ENCODE peak calls at places on chromosomes 12 and 14, in eight cellular contexts. One of them, this sample, is unnamed.

GRCh38 chr14:99029916-99030305 is 242.1 kb downstream of the BCL11B start:
- DNase-seq in cardiac fibroblast: no peak
- DNase-seq in GM23248: no peak
- DNase-seq in dorsolateral prefrontal cortex: no peak
- DNase-seq in Panc1: no peak
- DNase-seq in right cardiac atrium: no peak
- DNase-seq in choroid plexus epithelial cell: no peak
- DNase-seq in mucosa of descending colon: no peak
- DNase-seq in this sample: no peak

GRCh38 chr12:20557076-20557475 is 138.1 kb upstream of the SLCO1C1 start:
- DNase-seq in mucosa of descending colon: no peak
- DNase-seq in Panc1: no peak
- DNase-seq in dorsolateral prefrontal cortex: no peak
- DNase-seq in cardiac fibroblast: no peak
- DNase-seq in right cardiac atrium: no peak
- DNase-seq in GM23248: no peak
- DNase-seq in choroid plexus epithelial cell: no peak
- DNase-seq in this sample: no peak

GRCh38 chr14:36281309-36281708 is 39.1 kb downstream of the MBIP start:
- DNase-seq in cardiac fibroblast: peak; percentile 11
- DNase-seq in Panc1: no peak
- DNase-seq in right cardiac atrium: no peak
- DNase-seq in GM23248: no peak
- DNase-seq in choroid plexus epithelial cell: peak; percentile 22
- DNase-seq in mucosa of descending colon: no peak
- DNase-seq in dorsolateral prefrontal cortex: no peak
- DNase-seq in this sample: no peak

GRCh38 chr12:103778781-103779180 is 62.3 kb downstream of the NT5DC3 start:
- DNase-seq in GM23248: no peak
- DNase-seq in cardiac fibroblast: no peak
- DNase-seq in right cardiac atrium: no peak
- DNase-seq in Panc1: no peak
- DNase-seq in dorsolateral prefrontal cortex: no peak
- DNase-seq in choroid plexus epithelial cell: no peak
- DNase-seq in mucosa of descending colon: no peak
- DNase-seq in this sample: no peak

GRCh38 chr12:128269108-128269713 is 2.2 kb downstream of the TMEM132C start:
- DNase-seq in mucosa of descending colon: no peak
- DNase-seq in GM23248: no peak
- DNase-seq in dorsolateral prefrontal cortex: no peak
- DNase-seq in right cardiac atrium: no peak
- DNase-seq in Panc1: no peak
- DNase-seq in cardiac fibroblast: no peak
- DNase-seq in choroid plexus epithelial cell: no peak
- DNase-seq in this sample: no peak

GRCh38 chr12:95624544-95624943 is 73.3 kb upstream of the USP44 start:
- DNase-seq in Panc1: no peak
- DNase-seq in cardiac fibroblast: peak; percentile 31
- DNase-seq in GM23248: no peak
- DNase-seq in dorsolateral prefrontal cortex: no peak
- DNase-seq in mucosa of descending colon: no peak
- DNase-seq in right cardiac atrium: no peak
- DNase-seq in choroid plexus epithelial cell: peak; percentile 41
- DNase-seq in this sample: peak; percentile 92

GRCh38 chr14:52314521-52315354 is 626 bp downstream of the PTGER2 start:
- DNase-seq in right cardiac atrium: peak; percentile 26
- DNase-seq in choroid plexus epithelial cell: peak; percentile 40
- DNase-seq in cardiac fibroblast: no peak
- DNase-seq in Panc1: no peak
- DNase-seq in mucosa of descending colon: peak; percentile 35
- DNase-seq in GM23248: peak; percentile 67
- DNase-seq in dorsolateral prefrontal cortex: no peak
- DNase-seq in this sample: no peak

GRCh38 chr14:32809255-32809654 is 129.4 kb upstream of the NPAS3 start:
- DNase-seq in mucosa of descending colon: no peak
- DNase-seq in right cardiac atrium: no peak
- DNase-seq in cardiac fibroblast: no peak
- DNase-seq in GM23248: no peak
- DNase-seq in dorsolateral prefrontal cortex: no peak
- DNase-seq in choroid plexus epithelial cell: no peak
- DNase-seq in Panc1: no peak
- DNase-seq in this sample: no peak

GRCh38 chr12:100437038-100437841 is 36.4 kb upstream of the NR1H4 start:
- DNase-seq in dorsolateral prefrontal cortex: no peak
- DNase-seq in cardiac fibroblast: no peak
- DNase-seq in GM23248: no peak
- DNase-seq in choroid plexus epithelial cell: peak; percentile 19
- DNase-seq in right cardiac atrium: no peak
- DNase-seq in Panc1: no peak
- DNase-seq in mucosa of descending colon: peak; percentile 9
- DNase-seq in this sample: no peak

GRCh38 chr14:60656755-60657608 is 7.7 kb upstream of the SIX1 start:
- DNase-seq in cardiac fibroblast: peak; percentile 76
- DNase-seq in right cardiac atrium: peak; percentile 50
- DNase-seq in mucosa of descending colon: peak; percentile 47
- DNase-seq in Panc1: no peak
- DNase-seq in GM23248: peak; percentile 83
- DNase-seq in dorsolateral prefrontal cortex: no peak
- DNase-seq in choroid plexus epithelial cell: peak; percentile 82
- DNase-seq in this sample: no peak

GRCh38 chr14:60657609-60657983 is 8.3 kb upstream of the SIX1 start:
- DNase-seq in cardiac fibroblast: no peak
- DNase-seq in dorsolateral prefrontal cortex: no peak
- DNase-seq in choroid plexus epithelial cell: peak; percentile 35
- DNase-seq in GM23248: no peak
- DNase-seq in right cardiac atrium: peak; percentile 13
- DNase-seq in Panc1: no peak
- DNase-seq in mucosa of descending colon: no peak
- DNase-seq in this sample: no peak

GRCh38 chr14:60655898-60656754 is 6.8 kb upstream of the SIX1 start:
- DNase-seq in mucosa of descending colon: no peak
- DNase-seq in dorsolateral prefrontal cortex: no peak
- DNase-seq in choroid plexus epithelial cell: no peak
- DNase-seq in GM23248: no peak
- DNase-seq in Panc1: no peak
- DNase-seq in cardiac fibroblast: no peak
- DNase-seq in right cardiac atrium: no peak
- DNase-seq in this sample: no peak

GRCh38 chr14:60658909-60659585 is 9.8 kb upstream of the SIX1 start:
- DNase-seq in cardiac fibroblast: no peak
- DNase-seq in choroid plexus epithelial cell: peak; percentile 66
- DNase-seq in mucosa of descending colon: no peak
- DNase-seq in right cardiac atrium: no peak
- DNase-seq in GM23248: no peak
- DNase-seq in Panc1: no peak
- DNase-seq in dorsolateral prefrontal cortex: no peak
- DNase-seq in this sample: no peak

GRCh38 chr14:60658116-60658515 is 8.8 kb upstream of the SIX1 start:
- DNase-seq in cardiac fibroblast: no peak
- DNase-seq in GM23248: no peak
- DNase-seq in dorsolateral prefrontal cortex: no peak
- DNase-seq in choroid plexus epithelial cell: no peak
- DNase-seq in mucosa of descending colon: no peak
- DNase-seq in Panc1: no peak
- DNase-seq in right cardiac atrium: no peak
- DNase-seq in this sample: no peak
- H3K4me3 ChIP-seq in cardiac fibroblast: peak overlapping the region; percentile 72
- H3K4me3 ChIP-seq in GM23248: peak overlapping the region; percentile 87
- H3K4me3 ChIP-seq in dorsolateral prefrontal cortex: peak overlapping the region; percentile 56
- H3K4me3 ChIP-seq in choroid plexus epithelial cell: peak overlapping the region; percentile 81
- H3K4me3 ChIP-seq in mucosa of descending colon: no peak overlapping the region
- H3K4me3 ChIP-seq in Panc1: peak overlapping the region; percentile 68
- H3K4me3 ChIP-seq in right cardiac atrium: peak overlapping the region; percentile 44
- H3K4me3 ChIP-seq in this sample: peak overlapping the region; percentile 53

GRCh38 chr12:43282106-43282505 is 269.9 kb downstream of the ADAMTS20 start:
- DNase-seq in dorsolateral prefrontal cortex: no peak
- DNase-seq in right cardiac atrium: no peak
- DNase-seq in mucosa of descending colon: no peak
- DNase-seq in cardiac fibroblast: peak; percentile 74
- DNase-seq in Panc1: no peak
- DNase-seq in choroid plexus epithelial cell: peak; percentile 80
- DNase-seq in GM23248: peak; percentile 63
- DNase-seq in this sample: peak; percentile 31
- H3K4me3 ChIP-seq in dorsolateral prefrontal cortex: no peak overlapping the region
- H3K4me3 ChIP-seq in right cardiac atrium: no peak overlapping the region
- H3K4me3 ChIP-seq in mucosa of descending colon: no peak overlapping the region
- H3K4me3 ChIP-seq in cardiac fibroblast: no peak overlapping the region
- H3K4me3 ChIP-seq in Panc1: no peak overlapping the region
- H3K4me3 ChIP-seq in choroid plexus epithelial cell: no peak overlapping the region
- H3K4me3 ChIP-seq in GM23248: no peak overlapping the region
- H3K4me3 ChIP-seq in this sample: no peak overlapping the region

GRCh38 chr12:2075558-2076195 is 22.9 kb downstream of the CACNA1C start:
- DNase-seq in dorsolateral prefrontal cortex: no peak
- DNase-seq in choroid plexus epithelial cell: no peak
- DNase-seq in GM23248: no peak
- DNase-seq in cardiac fibroblast: no peak
- DNase-seq in mucosa of descending colon: no peak
- DNase-seq in right cardiac atrium: peak; percentile 50
- DNase-seq in Panc1: no peak
- DNase-seq in this sample: no peak

GRCh38 chr12:2076728-2077127 is 23.9 kb downstream of the CACNA1C start:
- DNase-seq in cardiac fibroblast: no peak
- DNase-seq in right cardiac atrium: no peak
- DNase-seq in Panc1: no peak
- DNase-seq in choroid plexus epithelial cell: no peak
- DNase-seq in dorsolateral prefrontal cortex: no peak
- DNase-seq in mucosa of descending colon: no peak
- DNase-seq in GM23248: no peak
- DNase-seq in this sample: no peak

GRCh38 chr12:2080604-2081003 is 27.8 kb downstream of the CACNA1C start:
- DNase-seq in choroid plexus epithelial cell: no peak
- DNase-seq in GM23248: no peak
- DNase-seq in dorsolateral prefrontal cortex: no peak
- DNase-seq in cardiac fibroblast: no peak
- DNase-seq in mucosa of descending colon: no peak
- DNase-seq in right cardiac atrium: no peak
- DNase-seq in Panc1: no peak
- DNase-seq in this sample: no peak

GRCh38 chr12:2074792-2075191 is 22.0 kb downstream of the CACNA1C start:
- DNase-seq in cardiac fibroblast: no peak
- DNase-seq in mucosa of descending colon: no peak
- DNase-seq in dorsolateral prefrontal cortex: no peak
- DNase-seq in choroid plexus epithelial cell: no peak
- DNase-seq in GM23248: no peak
- DNase-seq in right cardiac atrium: no peak
- DNase-seq in Panc1: no peak
- DNase-seq in this sample: no peak

DNA sequence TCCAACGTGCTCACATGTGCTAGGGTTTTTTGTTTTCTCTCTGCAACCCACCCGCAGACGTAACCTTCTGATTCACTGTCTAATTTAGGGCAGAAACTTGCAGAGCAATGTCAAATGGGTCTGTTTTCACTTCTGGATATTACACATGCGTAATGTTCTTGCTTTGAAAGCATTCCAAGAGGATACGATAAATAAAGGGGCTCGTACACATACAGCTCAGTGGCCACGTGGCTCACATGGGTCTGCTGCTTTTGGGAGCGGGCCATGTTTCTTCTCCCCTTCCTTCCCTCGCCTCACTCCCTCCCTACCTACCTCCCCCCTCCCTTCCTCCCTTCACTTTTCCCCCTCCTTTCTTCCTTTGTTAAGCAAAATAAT is 23.4 kb downstream of the CACNA1C start:
- DNase-seq in mucosa of descending colon: no peak
- DNase-seq in Panc1: no peak
- DNase-seq in choroid plexus epithelial cell: peak; percentile 64
- DNase-seq in cardiac fibroblast: peak; percentile 67
- DNase-seq in GM23248: peak; percentile 41
- DNase-seq in right cardiac atrium: no peak
- DNase-seq in dorsolateral prefrontal cortex: no peak
- DNase-seq in this sample: no peak
- H3K4me3 ChIP-seq in mucosa of descending colon: no peak overlapping the region
- H3K4me3 ChIP-seq in Panc1: no peak overlapping the region
- H3K4me3 ChIP-seq in choroid plexus epithelial cell: no peak overlapping the region
- H3K4me3 ChIP-seq in cardiac fibroblast: no peak overlapping the region
- H3K4me3 ChIP-seq in GM23248: no peak overlapping the region
- H3K4me3 ChIP-seq in right cardiac atrium: no peak overlapping the region
- H3K4me3 ChIP-seq in dorsolateral prefrontal cortex: no peak overlapping the region
- H3K4me3 ChIP-seq in this sample: no peak overlapping the region

GRCh38 chr14:45650754-45651153 is 397.8 kb upstream of the MIS18BP1 start:
- DNase-seq in dorsolateral prefrontal cortex: no peak
- DNase-seq in choroid plexus epithelial cell: no peak
- DNase-seq in right cardiac atrium: no peak
- DNase-seq in GM23248: peak; percentile 1
- DNase-seq in Panc1: no peak
- DNase-seq in cardiac fibroblast: no peak
- DNase-seq in mucosa of descending colon: no peak
- DNase-seq in this sample: no peak
- H3K4me3 ChIP-seq in dorsolateral prefrontal cortex: no peak overlapping the region
- H3K4me3 ChIP-seq in choroid plexus epithelial cell: no peak overlapping the region
- H3K4me3 ChIP-seq in right cardiac atrium: no peak overlapping the region
- H3K4me3 ChIP-seq in GM23248: no peak overlapping the region
- H3K4me3 ChIP-seq in Panc1: no peak overlapping the region
- H3K4me3 ChIP-seq in cardiac fibroblast: no peak overlapping the region
- H3K4me3 ChIP-seq in mucosa of descending colon: no peak overlapping the region
- H3K4me3 ChIP-seq in this sample: no peak overlapping the region

GRCh38 chr14:73888971-73889370 is 2.3 kb downstream of the ZNF410 start:
- DNase-seq in cardiac fibroblast: no peak
- DNase-seq in choroid plexus epithelial cell: no peak
- DNase-seq in GM23248: peak; percentile 69
- DNase-seq in right cardiac atrium: no peak
- DNase-seq in mucosa of descending colon: no peak
- DNase-seq in Panc1: no peak
- DNase-seq in dorsolateral prefrontal cortex: no peak
- DNase-seq in this sample: no peak
- H3K4me3 ChIP-seq in cardiac fibroblast: no peak overlapping the region
- H3K4me3 ChIP-seq in choroid plexus epithelial cell: no peak overlapping the region
- H3K4me3 ChIP-seq in GM23248: peak overlapping the region; percentile 77
- H3K4me3 ChIP-seq in right cardiac atrium: no peak overlapping the region
- H3K4me3 ChIP-seq in mucosa of descending colon: no peak overlapping the region
- H3K4me3 ChIP-seq in Panc1: no peak overlapping the region
- H3K4me3 ChIP-seq in dorsolateral prefrontal cortex: no peak overlapping the region
- H3K4me3 ChIP-seq in this sample: no peak overlapping the region

DNA sequence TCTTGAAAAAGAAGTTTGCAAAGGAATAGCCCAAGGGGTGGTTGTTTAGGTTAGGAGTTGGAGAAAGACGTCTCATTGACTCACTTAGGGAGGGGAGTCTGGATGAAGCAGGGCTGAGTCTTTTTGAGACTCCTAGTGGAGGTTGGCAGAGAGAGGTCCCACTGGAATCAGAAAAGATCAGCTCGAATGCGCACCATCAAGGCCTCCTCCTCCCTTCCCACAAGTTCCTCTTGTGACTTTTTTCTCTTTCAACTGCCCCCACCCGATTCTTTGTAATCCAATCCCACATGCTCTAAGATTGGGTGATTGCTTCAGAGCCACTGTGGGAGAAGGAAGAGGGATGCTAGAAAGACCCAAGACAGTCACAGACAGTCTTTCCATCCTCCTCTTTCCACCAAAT is 2.0 kb downstream of the ARHGEF40 start:
- DNase-seq in Panc1: no peak
- DNase-seq in dorsolateral prefrontal cortex: no peak
- DNase-seq in right cardiac atrium: peak; percentile 50
- DNase-seq in GM23248: peak; percentile 93
- DNase-seq in choroid plexus epithelial cell: peak; percentile 82
- DNase-seq in mucosa of descending colon: peak; percentile 25
- DNase-seq in cardiac fibroblast: peak; percentile 83
- DNase-seq in this sample: no peak
- H3K4me3 ChIP-seq in Panc1: peak overlapping the region; percentile 65
- H3K4me3 ChIP-seq in dorsolateral prefrontal cortex: peak overlapping the region; percentile 68
- H3K4me3 ChIP-seq in right cardiac atrium: peak overlapping the region; percentile 70
- H3K4me3 ChIP-seq in GM23248: peak overlapping the region; percentile 87
- H3K4me3 ChIP-seq in choroid plexus epithelial cell: peak overlapping the region; percentile 78
- H3K4me3 ChIP-seq in mucosa of descending colon: no peak overlapping the region
- H3K4me3 ChIP-seq in cardiac fibroblast: peak overlapping the region; percentile 76
- H3K4me3 ChIP-seq in this sample: peak overlapping the region; percentile 90

This sample was measured in astrocyte of the cerebellum.